ENCODE peak calls at places on chromosomes 7 and 10, in eight cellular contexts. I is CD8-positive, alpha-beta memory T cell; F is cardiac muscle cell; S is sigmoid colon; X is PC-9; T is left ventricle myocardium inferior; W is body of pancreas; H is Peyer's patch. L is an unnamed sample. For H3K4me1 and H3K27me3, the result is how much of the 10 kb centered on the place peaks cover.

GRCh38 chr10:28302012-28302667 is 724 bp downstream of the MPP7 start:
- DNase-seq in F (peak), T (no peak), I (no peak), W (peak), S (no peak), X (no peak), H (no peak), L (peak)

GRCh38 chr7:151572136-151572535 is 52.4 kb upstream of the RHEB start:
- DNase-seq in I (no peak), W (no peak), S (no peak), H (no peak), F (no peak), T (no peak), X (no peak), L (no peak)

GRCh38 chr7:156764016-156764669 is 123.6 kb downstream of the RNF32 start:
- DNase-seq in X (no peak), I (no peak), F (peak), W (peak), S (peak), T (peak), H (no peak), L (peak)

GRCh38 chr10:77793831-77794230 is 132.7 kb downstream of the DLG5 start:
- DNase-seq in I (no peak), T (no peak), F (peak), X (no peak), H (no peak), W (no peak), S (no peak), L (no peak)

GRCh38 chr7:144785491-144785890 is 50.4 kb downstream of the TPK1 start:
- DNase-seq in I (no peak), F (no peak), H (no peak), T (no peak), S (no peak), W (no peak), X (no peak), L (peak)

GRCh38 chr7:87220734-87221215 is 1.2 kb upstream of the TMEM243 start:
- DNase-seq in X (no peak), H (no peak), T (no peak), S (no peak), W (peak), F (peak), I (no peak), L (no peak)

GRCh38 chr10:126433351-126433750 is 45.1 kb upstream of the ADAM12 start:
- DNase-seq in F (no peak), H (no peak), T (no peak), I (no peak), X (peak), S (no peak), W (no peak), L (no peak)

GRCh38 chr7:15686209-15686956 is at the start of gene MEOX2:
- DNase-seq in H (no peak), X (no peak), W (peak), F (peak), T (peak), I (no peak), S (peak), L (no peak)

GRCh38 chr7:11726251-11727155 is 105.5 kb downstream of the THSD7A start:
- DNase-seq in W (peak), I (no peak), F (no peak), X (no peak), S (peak), H (no peak), T (peak), L (no peak)

GRCh38 chr7:105006367-105007139 is 7.5 kb upstream of the KMT2E start:
- DNase-seq in T (no peak), X (peak), W (peak), S (no peak), F (no peak), H (no peak), I (no peak), L (no peak)

GRCh38 chr10:61935085-61935484 is 33.6 kb downstream of the ARID5B start:
- DNase-seq in H (no peak), I (no peak), W (no peak), F (no peak), S (no peak), T (no peak), X (no peak), L (no peak)

GRCh38 chr10:97726636-97727178 is 10.2 kb upstream of the ZFYVE27 start:
- DNase-seq in H (no peak), F (no peak), W (peak), I (no peak), X (no peak), S (no peak), T (no peak), L (no peak)

GRCh38 chr7:10780400-10780747 is 193.3 kb upstream of the PHF14 start:
- DNase-seq in H (no peak), I (no peak), T (no peak), F (no peak), W (no peak), S (no peak), X (no peak), L (no peak)

GRCh38 chr7:108091461-108091831 is 38.7 kb downstream of the LAMB4 start:
- DNase-seq in F (no peak), S (no peak), T (no peak), W (no peak), I (no peak), X (peak), H (no peak), L (no peak)
- H3K4me3 ChIP-seq in F (no peak), S (no peak), T (no peak), W (no peak), I (no peak), X (no peak), H (no peak), L (no peak)

GRCh38 chr10:35091994-35092393 is 1.9 kb upstream of the CUL2 start:
- DNase-seq in F (no peak), S (no peak), W (no peak), H (no peak), I (no peak), X (no peak), T (no peak), L (no peak)

GRCh38 chr10:35096312-35096711 is 6.2 kb upstream of the CUL2 start:
- DNase-seq in I (no peak), S (no peak), F (no peak), W (no peak), T (no peak), X (no peak), H (no peak), L (no peak)

GRCh38 chr10:35092851-35093250 is 2.7 kb upstream of the CUL2 start:
- DNase-seq in W (no peak), S (no peak), F (no peak), T (no peak), X (no peak), I (no peak), H (no peak), L (no peak)

GRCh38 chr10:35089641-35090161 is 440 bp downstream of the CUL2 start:
- DNase-seq in F (peak), X (peak), H (peak), S (no peak), I (peak), W (no peak), T (no peak), L (peak)

DNA sequence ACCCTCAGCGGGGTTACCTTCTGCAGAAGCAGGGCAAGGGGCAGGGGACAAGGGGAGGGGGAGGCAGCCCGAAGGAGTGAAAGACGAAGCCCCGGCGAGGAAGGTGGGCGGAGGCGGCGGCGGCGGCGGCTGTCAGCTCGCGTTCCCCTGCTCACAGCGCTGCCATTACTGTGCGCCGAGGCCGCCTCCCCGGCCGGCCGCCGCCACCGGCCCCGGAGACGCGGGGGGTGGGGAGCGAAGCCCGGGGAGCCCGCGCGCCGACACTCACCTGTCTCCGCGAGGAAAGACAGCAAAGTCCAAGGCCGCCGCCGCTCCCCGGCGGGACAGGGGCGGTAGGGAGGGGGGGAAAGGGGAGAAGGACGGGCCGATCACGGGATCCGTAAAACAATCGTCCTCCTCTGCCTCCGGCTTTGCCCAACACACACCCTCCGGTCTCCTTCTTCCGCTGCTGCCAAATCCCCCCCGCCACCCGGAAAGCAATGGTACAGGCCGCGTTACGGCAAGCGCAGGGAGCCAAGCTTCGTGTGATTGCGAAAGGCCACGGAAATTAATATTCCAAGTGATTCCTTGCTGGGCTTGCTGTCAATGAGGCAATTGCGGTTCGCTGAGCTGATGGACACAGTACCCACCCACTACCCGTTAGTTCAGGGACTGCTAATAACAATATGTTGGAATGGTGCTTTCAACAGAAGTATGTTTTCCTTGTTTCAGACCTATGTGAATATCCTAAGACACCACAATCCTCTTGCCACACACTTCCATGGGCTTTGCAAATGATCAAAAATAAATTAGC is at the start of gene CUL2:
- DNase-seq in I (peak), W (peak), S (peak), F (peak), T (peak), H (peak), X (peak), L (peak)
- H3K4me1 ChIP-seq in I (under half), W (under half), S (under half), F (under half), T (half or more), H (under half), X (under half), L (under half)

DNA sequence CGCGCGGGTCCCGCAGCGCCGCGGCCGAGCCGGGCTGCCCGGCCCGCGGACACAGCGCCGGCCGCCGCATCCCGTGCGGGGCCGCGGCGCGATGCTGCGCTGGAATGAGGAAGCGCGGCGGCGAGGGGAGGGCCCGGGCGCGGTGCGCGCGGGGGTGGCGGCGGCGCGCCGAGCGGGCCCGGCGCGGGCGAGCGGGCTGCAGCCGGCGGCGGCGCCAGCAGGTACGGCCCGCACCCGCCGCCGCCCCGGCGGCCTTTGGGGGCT is 690 bp upstream of the IKZF1 start:
- DNase-seq in X (no peak), H (peak), W (no peak), T (no peak), F (no peak), S (no peak), I (no peak), L (no peak)
- H3K27me3 ChIP-seq in X (half or more), H (under half), W (under half), T (half or more), F (half or more), S (under half), I (under half), L (under half)

GRCh38 chr7:132666786-132667185 is 90.5 kb upstream of the PLXNA4 start:
- DNase-seq in T (no peak), F (no peak), I (no peak), H (no peak), X (no peak), W (no peak), S (no peak), L (no peak)

GRCh38 chr7:132666076-132666775 is 90.0 kb upstream of the PLXNA4 start:
- DNase-seq in X (no peak), H (no peak), S (no peak), W (no peak), T (no peak), I (no peak), F (no peak), L (no peak)
- H3K4me3 ChIP-seq in X (no peak), H (no peak), S (no peak), W (no peak), T (no peak), I (no peak), F (no peak), L (no peak)

GRCh38 chr10:71238626-71239025 is 26.3 kb downstream of the UNC5B start:
- DNase-seq in W (no peak), F (no peak), H (no peak), T (no peak), X (no peak), I (no peak), S (no peak), L (no peak)
- H3K4me1 ChIP-seq in W (under half), F (half or more), H (under half), T (half or more), X (under half), I (under half), S (under half), L (under half)

L was measured in HAP-1.